ENCODE peak calls at places on chromosomes 16 and 17, in six cellular contexts. One of them, this sample, is unnamed.

GRCh38 chr17:47949197-47949759 is 7.9 kb downstream of the PNPO start:
- DNase-seq in CD8-positive, alpha-beta T cell: peak; percentile 73
- DNase-seq in stomach: peak; percentile 97
- DNase-seq in A673: peak; percentile 80
- DNase-seq in lung: peak; percentile 92
- DNase-seq in psoas muscle: peak; percentile 91
- DNase-seq in this sample: peak; percentile 63

GRCh38 chr17:39679521-39680192 is 8.2 kb downstream of the PGAP3 start:
- DNase-seq in psoas muscle: peak; percentile 36
- DNase-seq in stomach: peak; percentile 51
- DNase-seq in CD8-positive, alpha-beta T cell: peak; percentile 32
- DNase-seq in lung: no peak
- DNase-seq in A673: no peak
- DNase-seq in this sample: no peak

GRCh38 chr17:81012574-81013447 is 21.2 kb downstream of the CHMP6 start:
- DNase-seq in CD8-positive, alpha-beta T cell: no peak
- DNase-seq in psoas muscle: no peak
- DNase-seq in stomach: no peak
- DNase-seq in lung: no peak
- DNase-seq in A673: no peak
- DNase-seq in this sample: no peak

GRCh38 chr16:86079185-86079885 is 180.4 kb downstream of the IRF8 start:
- DNase-seq in lung: no peak
- DNase-seq in stomach: no peak
- DNase-seq in A673: no peak
- DNase-seq in psoas muscle: no peak
- DNase-seq in CD8-positive, alpha-beta T cell: no peak
- DNase-seq in this sample: no peak

GRCh38 chr17:78242024-78242742 is 10.8 kb downstream of the TMEM235 start:
- DNase-seq in psoas muscle: no peak
- DNase-seq in stomach: no peak
- DNase-seq in A673: no peak
- DNase-seq in CD8-positive, alpha-beta T cell: no peak
- DNase-seq in lung: no peak
- DNase-seq in this sample: no peak

GRCh38 chr17:73091770-73092517 is 544 bp downstream of the SLC39A11 start:
- DNase-seq in CD8-positive, alpha-beta T cell: no peak
- DNase-seq in lung: no peak
- DNase-seq in psoas muscle: no peak
- DNase-seq in stomach: peak; percentile 33
- DNase-seq in A673: peak; percentile 20
- DNase-seq in this sample: no peak

GRCh38 chr17:72751746-72752145 is 340.7 kb downstream of the SLC39A11 start:
- DNase-seq in CD8-positive, alpha-beta T cell: no peak
- DNase-seq in stomach: no peak
- DNase-seq in psoas muscle: no peak
- DNase-seq in lung: no peak
- DNase-seq in A673: no peak
- DNase-seq in this sample: no peak

GRCh38 chr17:44539664-44540063 is 17.6 kb upstream of the FZD2 start:
- DNase-seq in CD8-positive, alpha-beta T cell: no peak
- DNase-seq in psoas muscle: no peak
- DNase-seq in lung: no peak
- DNase-seq in stomach: no peak
- DNase-seq in A673: no peak
- DNase-seq in this sample: no peak

GRCh38 chr17:38588775-38589174 is 17.0 kb downstream of the SRCIN1 start:
- DNase-seq in A673: no peak
- DNase-seq in CD8-positive, alpha-beta T cell: no peak
- DNase-seq in stomach: no peak
- DNase-seq in psoas muscle: no peak
- DNase-seq in lung: no peak
- DNase-seq in this sample: no peak

GRCh38 chr17:69474171-69474831 is 59.8 kb downstream of the MAP2K6 start:
- DNase-seq in psoas muscle: no peak
- DNase-seq in CD8-positive, alpha-beta T cell: no peak
- DNase-seq in lung: no peak
- DNase-seq in stomach: no peak
- DNase-seq in A673: no peak
- DNase-seq in this sample: no peak

GRCh38 chr17:67007266-67007665 is 37.1 kb upstream of the CACNG1 start:
- DNase-seq in lung: no peak
- DNase-seq in stomach: no peak
- DNase-seq in CD8-positive, alpha-beta T cell: no peak
- DNase-seq in psoas muscle: no peak
- DNase-seq in A673: no peak
- DNase-seq in this sample: no peak

GRCh38 chr17:42818379-42818778 is 5.7 kb downstream of the BECN1 start:
- DNase-seq in psoas muscle: no peak
- DNase-seq in lung: no peak
- DNase-seq in stomach: no peak
- DNase-seq in CD8-positive, alpha-beta T cell: no peak
- DNase-seq in A673: no peak
- DNase-seq in this sample: no peak

GRCh38 chr16:81498351-81498750 is 53.7 kb downstream of the CMIP start:
- DNase-seq in A673: no peak
- DNase-seq in lung: no peak
- DNase-seq in psoas muscle: peak; percentile 28
- DNase-seq in CD8-positive, alpha-beta T cell: no peak
- DNase-seq in stomach: no peak
- DNase-seq in this sample: no peak

GRCh38 chr17:48056246-48056745 is 8.1 kb downstream of the NFE2L1 start:
- DNase-seq in CD8-positive, alpha-beta T cell: no peak
- DNase-seq in A673: no peak
- DNase-seq in lung: no peak
- DNase-seq in stomach: no peak
- DNase-seq in psoas muscle: no peak
- DNase-seq in this sample: no peak

GRCh38 chr17:77375917-77376651 is 235.3 kb downstream of the SEC14L1 start:
- DNase-seq in lung: no peak
- DNase-seq in A673: no peak
- DNase-seq in CD8-positive, alpha-beta T cell: peak; percentile 61
- DNase-seq in stomach: peak; percentile 45
- DNase-seq in psoas muscle: no peak
- DNase-seq in this sample: peak; percentile 46

GRCh38 chr16:1492082-1492922 is 858 bp upstream of the TELO2 start:
- DNase-seq in CD8-positive, alpha-beta T cell: no peak
- DNase-seq in stomach: no peak
- DNase-seq in lung: no peak
- DNase-seq in psoas muscle: no peak
- DNase-seq in A673: no peak
- DNase-seq in this sample: no peak

GRCh38 chr16:4298761-4299522 is 16.9 kb upstream of the GLIS2 start:
- DNase-seq in lung: peak; percentile 87
- DNase-seq in A673: peak; percentile 63
- DNase-seq in psoas muscle: peak; percentile 82
- DNase-seq in CD8-positive, alpha-beta T cell: no peak
- DNase-seq in stomach: peak; percentile 83
- DNase-seq in this sample: no peak

GRCh38 chr16:35713762-35714650 is 2254.6 kb downstream of the TP53TG3F start:
- DNase-seq in CD8-positive, alpha-beta T cell: no peak
- DNase-seq in psoas muscle: no peak
- DNase-seq in stomach: no peak
- DNase-seq in lung: peak; percentile 13
- DNase-seq in A673: no peak
- DNase-seq in this sample: no peak

GRCh38 chr16:35711435-35711834 is 2252.0 kb downstream of the TP53TG3F start:
- DNase-seq in psoas muscle: no peak
- DNase-seq in stomach: no peak
- DNase-seq in CD8-positive, alpha-beta T cell: no peak
- DNase-seq in A673: no peak
- DNase-seq in lung: peak; percentile 17
- DNase-seq in this sample: no peak

GRCh38 chr16:35706901-35707300 is 2247.5 kb downstream of the TP53TG3F start:
- DNase-seq in A673: no peak
- DNase-seq in stomach: no peak
- DNase-seq in lung: no peak
- DNase-seq in CD8-positive, alpha-beta T cell: no peak
- DNase-seq in psoas muscle: no peak
- DNase-seq in this sample: no peak

GRCh38 chr16:35714665-35715064 is 2255.3 kb downstream of the TP53TG3F start:
- DNase-seq in A673: no peak
- DNase-seq in lung: peak; percentile 15
- DNase-seq in psoas muscle: no peak
- DNase-seq in stomach: no peak
- DNase-seq in CD8-positive, alpha-beta T cell: no peak
- DNase-seq in this sample: no peak

DNA sequence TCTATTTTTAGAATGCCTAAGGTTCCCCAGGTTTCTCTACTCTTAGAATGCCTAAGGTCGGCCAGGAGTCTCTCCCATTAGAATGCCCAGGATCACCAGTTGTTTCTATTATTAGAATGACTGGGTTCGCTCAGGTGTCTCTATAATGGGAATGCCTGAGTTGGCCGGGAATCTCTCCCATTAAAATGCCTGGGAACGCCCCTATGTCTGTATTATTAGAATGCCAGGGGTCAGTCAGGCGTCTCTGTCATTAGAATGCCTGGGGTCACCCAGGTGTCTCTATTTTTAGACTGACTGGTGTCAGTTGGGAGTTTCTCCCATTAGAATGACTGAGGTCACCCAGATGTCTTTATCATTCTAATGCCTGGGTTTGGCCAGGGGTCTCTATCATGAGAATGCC is 2252.5 kb downstream of the TP53TG3F start:
- DNase-seq in stomach: no peak
- DNase-seq in CD8-positive, alpha-beta T cell: no peak
- DNase-seq in A673: no peak
- DNase-seq in lung: peak; percentile 21
- DNase-seq in psoas muscle: no peak
- DNase-seq in this sample: no peak
- H3K9me3 ChIP-seq in stomach: peaks cover 82% of the 10 kb centered on the region
- H3K9me3 ChIP-seq in CD8-positive, alpha-beta T cell: no peaks in the 10 kb centered on the region
- H3K9me3 ChIP-seq in A673: peaks cover 30% of the 10 kb centered on the region
- H3K9me3 ChIP-seq in lung: peaks cover 9% of the 10 kb centered on the region
- H3K9me3 ChIP-seq in psoas muscle: peaks cover 8% of the 10 kb centered on the region
- H3K9me3 ChIP-seq in this sample: no peaks in the 10 kb centered on the region

DNA sequence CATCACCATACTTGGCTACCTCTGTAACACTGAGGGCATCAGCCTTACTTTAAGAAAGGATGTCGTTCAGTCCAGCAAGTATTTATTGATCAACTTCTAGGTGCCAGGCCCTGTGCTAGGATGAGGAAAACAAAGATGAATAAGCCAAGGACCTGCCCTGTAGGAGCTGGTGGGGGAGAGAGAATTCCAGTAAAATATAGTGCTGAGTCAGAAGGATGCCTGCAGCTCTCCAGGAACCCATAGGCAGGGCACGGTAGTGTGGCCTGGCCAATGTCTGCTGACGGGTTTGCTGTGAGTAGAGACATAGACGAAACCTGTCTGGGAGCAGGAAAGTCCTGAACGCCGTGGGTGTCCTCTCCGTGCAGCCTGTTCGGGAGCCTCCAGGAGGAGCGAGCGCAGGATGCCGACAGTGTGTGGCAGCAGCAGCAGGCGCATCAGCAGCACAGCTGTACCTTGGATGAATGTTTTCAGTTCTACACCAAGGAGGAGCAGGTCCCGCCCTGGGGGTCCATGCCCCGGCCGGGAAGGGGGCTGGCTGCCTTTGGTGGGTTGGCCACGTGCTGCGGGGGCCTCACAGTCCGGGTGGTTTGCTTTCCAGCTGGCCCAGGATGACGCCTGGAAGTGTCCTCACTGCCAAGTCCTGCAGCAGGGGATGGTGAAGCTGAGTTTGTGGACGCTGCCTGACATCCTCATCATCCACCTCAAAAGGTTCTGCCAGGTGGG is 55.6 kb downstream of the USP43 start:
- DNase-seq in CD8-positive, alpha-beta T cell: no peak
- DNase-seq in stomach: no peak
- DNase-seq in psoas muscle: no peak
- DNase-seq in A673: no peak
- DNase-seq in lung: no peak
- DNase-seq in this sample: no peak
- H3K9me3 ChIP-seq in CD8-positive, alpha-beta T cell: no peaks in the 10 kb centered on the region
- H3K9me3 ChIP-seq in stomach: no peaks in the 10 kb centered on the region
- H3K9me3 ChIP-seq in psoas muscle: no peaks in the 10 kb centered on the region
- H3K9me3 ChIP-seq in A673: no peaks in the 10 kb centered on the region
- H3K9me3 ChIP-seq in lung: no peaks in the 10 kb centered on the region
- H3K9me3 ChIP-seq in this sample: no peaks in the 10 kb centered on the region

GRCh38 chr16:23838485-23839142 is 2.8 kb downstream of the PRKCB start:
- DNase-seq in CD8-positive, alpha-beta T cell: no peak
- DNase-seq in lung: no peak
- DNase-seq in psoas muscle: no peak
- DNase-seq in stomach: no peak
- DNase-seq in A673: no peak
- DNase-seq in this sample: no peak

GRCh38 chr16:23837553-23838308 is 1.9 kb downstream of the PRKCB start:
- DNase-seq in lung: no peak
- DNase-seq in A673: no peak
- DNase-seq in psoas muscle: no peak
- DNase-seq in stomach: no peak
- DNase-seq in CD8-positive, alpha-beta T cell: no peak
- DNase-seq in this sample: no peak

GRCh38 chr16:23842137-23842600 is 6.4 kb downstream of the PRKCB start:
- DNase-seq in stomach: no peak
- DNase-seq in psoas muscle: no peak
- DNase-seq in CD8-positive, alpha-beta T cell: no peak
- DNase-seq in A673: no peak
- DNase-seq in lung: no peak
- DNase-seq in this sample: no peak

GRCh38 chr16:23843143-23843542 is 7.4 kb downstream of the PRKCB start:
- DNase-seq in CD8-positive, alpha-beta T cell: no peak
- DNase-seq in A673: no peak
- DNase-seq in psoas muscle: no peak
- DNase-seq in stomach: no peak
- DNase-seq in lung: no peak
- DNase-seq in this sample: no peak

DNA sequence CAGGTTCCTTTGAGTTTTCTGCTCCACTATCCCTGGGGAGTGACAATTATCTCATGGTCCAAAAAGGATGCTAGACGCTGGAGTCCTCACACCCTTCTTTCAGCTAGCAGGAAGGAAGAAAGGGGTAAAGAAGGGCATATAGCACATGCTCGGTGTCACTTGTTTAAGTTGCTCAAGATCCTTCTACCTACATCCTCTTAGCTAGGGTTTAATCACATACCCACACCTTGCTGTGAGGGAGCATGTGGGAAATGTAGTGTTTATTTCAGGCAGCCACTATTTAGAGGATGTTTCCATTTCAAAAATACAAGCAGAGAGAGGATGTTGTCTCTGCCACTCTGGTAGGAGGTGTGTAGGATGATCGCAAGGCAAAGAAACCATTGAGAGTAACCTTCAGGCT is 4.5 kb downstream of the PRKCB start:
- DNase-seq in CD8-positive, alpha-beta T cell: no peak
- DNase-seq in stomach: no peak
- DNase-seq in psoas muscle: no peak
- DNase-seq in lung: no peak
- DNase-seq in A673: no peak
- DNase-seq in this sample: no peak
- H3K9me3 ChIP-seq in CD8-positive, alpha-beta T cell: no peaks in the 10 kb centered on the region
- H3K9me3 ChIP-seq in stomach: no peaks in the 10 kb centered on the region
- H3K9me3 ChIP-seq in psoas muscle: no peaks in the 10 kb centered on the region
- H3K9me3 ChIP-seq in lung: peaks cover 2% of the 10 kb centered on the region
- H3K9me3 ChIP-seq in A673: no peaks in the 10 kb centered on the region
- H3K9me3 ChIP-seq in this sample: no peaks in the 10 kb centered on the region

DNA sequence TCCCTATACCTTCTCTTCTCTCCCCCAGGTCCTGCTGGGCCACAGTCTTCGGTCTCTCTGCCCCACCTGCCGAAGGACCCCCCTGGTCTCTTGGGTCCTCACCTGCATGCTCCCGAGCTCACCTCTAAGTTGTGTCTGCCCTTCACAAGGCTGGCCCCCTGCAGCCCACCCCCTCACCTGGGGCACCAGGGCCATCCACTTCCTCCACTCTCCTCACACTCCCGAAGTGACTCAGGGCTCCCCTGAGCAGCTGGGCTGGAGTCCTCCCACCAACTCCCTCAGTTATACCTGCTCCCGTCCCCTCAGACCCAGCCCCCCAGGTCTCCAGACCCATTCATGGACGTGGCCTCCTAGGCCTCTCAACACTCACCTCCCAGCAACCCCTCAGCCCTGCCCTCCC is 822.0 kb downstream of the KCNJ18 start:
- DNase-seq in stomach: no peak
- DNase-seq in A673: no peak
- DNase-seq in CD8-positive, alpha-beta T cell: no peak
- DNase-seq in lung: no peak
- DNase-seq in psoas muscle: no peak
- DNase-seq in this sample: no peak
- H3K9me3 ChIP-seq in stomach: peaks cover 64% of the 10 kb centered on the region
- H3K9me3 ChIP-seq in A673: no peaks in the 10 kb centered on the region
- H3K9me3 ChIP-seq in CD8-positive, alpha-beta T cell: no peaks in the 10 kb centered on the region
- H3K9me3 ChIP-seq in lung: peaks cover 22% of the 10 kb centered on the region
- H3K9me3 ChIP-seq in psoas muscle: no peaks in the 10 kb centered on the region
- H3K9me3 ChIP-seq in this sample: no peaks in the 10 kb centered on the region

This sample was measured in T-helper 17 cell.